ENCODE peak calls at places on chromosomes 2 and 18, in five cellular contexts. D, K, E, I and Y are unnamed samples.

GRCh38 chr2:49154891-49155290 is 576 bp upstream of the FSHR start:
- DNase-seq in D (no peak), K (no peak), E (no peak), I (no peak), Y (no peak)

GRCh38 chr2:6972067-6972710 is 55.0 kb downstream of the RNF144A start:
- DNase-seq in D (no peak), K (no peak), E (no peak), I (no peak), Y (no peak)

GRCh38 chr18:23503967-23504352 is 649 bp downstream of the RMC1 start:
- DNase-seq in D (no peak), K (no peak), E (no peak), I (no peak), Y (peak; percentile 66)

GRCh38 chr2:189142893-189143759 is 36.4 kb downstream of the COL5A2 start:
- DNase-seq in D (no peak), K (peak; percentile 31), E (peak; percentile 76), I (peak; percentile 59), Y (peak; percentile 72)

GRCh38 chr2:213679894-213680293 is 395.6 kb downstream of the SPAG16 start:
- DNase-seq in D (no peak), K (no peak), E (no peak), I (no peak), Y (no peak)

GRCh38 chr2:206193643-206194382 is 34.1 kb downstream of the EEF1B2 start:
- DNase-seq in D (no peak), K (no peak), E (no peak), I (no peak), Y (no peak)

GRCh38 chr2:216424305-216424704 is 12.0 kb downstream of the SMARCAL1 start:
- DNase-seq in D (no peak), K (no peak), E (no peak), I (no peak), Y (no peak)

GRCh38 chr2:44928660-44929471 is 12.6 kb upstream of the SIX3 start:
- DNase-seq in D (no peak), K (no peak), E (no peak), I (no peak), Y (no peak)

GRCh38 chr2:218343591-218343990 is 13.1 kb upstream of the CATIP start:
- DNase-seq in D (no peak), K (no peak), E (no peak), I (no peak), Y (no peak)

GRCh38 chr18:43007365-43007764 is 108.1 kb downstream of the RIT2 start:
- DNase-seq in D (no peak), K (no peak), E (no peak), I (no peak), Y (no peak)

GRCh38 chr2:157466764-157467163 is 22.9 kb upstream of the CYTIP start:
- DNase-seq in D (no peak), K (no peak), E (no peak), I (no peak), Y (no peak)

GRCh38 chr2:238021327-238021726 is 39.5 kb upstream of the SCLY start:
- DNase-seq in D (no peak), K (no peak), E (no peak), I (no peak), Y (no peak)

GRCh38 chr2:109005686-109006204 is 16.7 kb upstream of the EDAR start:
- DNase-seq in D (no peak), K (no peak), E (no peak), I (no peak), Y (no peak)

GRCh38 chr2:47002480-47003381 is 87.1 kb upstream of the MCFD2 start:
- DNase-seq in D (no peak), K (no peak), E (no peak), I (peak; percentile 37), Y (no peak)

GRCh38 chr2:236818281-236819045 is 248.8 kb downstream of the ACKR3 start:
- DNase-seq in D (no peak), K (no peak), E (no peak), I (no peak), Y (no peak)

GRCh38 chr18:12946549-12947354 is 1.1 kb upstream of the SEH1L start:
- DNase-seq in D (peak; percentile 43), K (peak; percentile 16), E (peak; percentile 93), I (no peak), Y (peak; percentile 89)

GRCh38 chr2:10433948-10434884 is 13.9 kb downstream of the ODC1 start:
- DNase-seq in D (no peak), K (no peak), E (no peak), I (no peak), Y (no peak)

GRCh38 chr2:120012363-120012762 is 514 bp upstream of the EPB41L5 start:
- DNase-seq in D (no peak), K (no peak), E (no peak), I (no peak), Y (no peak)

GRCh38 chr2:237558918-237559645 is 7.3 kb upstream of the PRLH start:
- DNase-seq in D (no peak), K (no peak), E (no peak), I (peak; percentile 63), Y (no peak)

GRCh38 chr2:196068271-196069209 is at the start of gene DNAH7:
- DNase-seq in D (peak; percentile 34), K (peak; percentile 88), E (peak; percentile 70), I (peak; percentile 95), Y (peak; percentile 79)
- TF ChIP-seq POLR2A in D (no peak), K (peak; percentile 68), E (no peak), I (no peak), Y (no peak)

GRCh38 chr2:15588329-15588919 is 3.2 kb upstream of the DDX1 start:
- DNase-seq in D (no peak), K (peak; percentile 56), E (peak; percentile 67), I (peak; percentile 79), Y (peak; percentile 75)

GRCh38 chr2:15593327-15593705 is 1.6 kb downstream of the DDX1 start:
- DNase-seq in D (no peak), K (no peak), E (no peak), I (no peak), Y (no peak)

GRCh38 chr2:15594291-15595256 is 2.9 kb downstream of the DDX1 start:
- DNase-seq in D (no peak), K (no peak), E (no peak), I (no peak), Y (peak; percentile 78)

GRCh38 chr2:15591373-15591691 is 336 bp upstream of the DDX1 start:
- DNase-seq in D (no peak), K (no peak), E (no peak), I (no peak), Y (no peak)

DNA sequence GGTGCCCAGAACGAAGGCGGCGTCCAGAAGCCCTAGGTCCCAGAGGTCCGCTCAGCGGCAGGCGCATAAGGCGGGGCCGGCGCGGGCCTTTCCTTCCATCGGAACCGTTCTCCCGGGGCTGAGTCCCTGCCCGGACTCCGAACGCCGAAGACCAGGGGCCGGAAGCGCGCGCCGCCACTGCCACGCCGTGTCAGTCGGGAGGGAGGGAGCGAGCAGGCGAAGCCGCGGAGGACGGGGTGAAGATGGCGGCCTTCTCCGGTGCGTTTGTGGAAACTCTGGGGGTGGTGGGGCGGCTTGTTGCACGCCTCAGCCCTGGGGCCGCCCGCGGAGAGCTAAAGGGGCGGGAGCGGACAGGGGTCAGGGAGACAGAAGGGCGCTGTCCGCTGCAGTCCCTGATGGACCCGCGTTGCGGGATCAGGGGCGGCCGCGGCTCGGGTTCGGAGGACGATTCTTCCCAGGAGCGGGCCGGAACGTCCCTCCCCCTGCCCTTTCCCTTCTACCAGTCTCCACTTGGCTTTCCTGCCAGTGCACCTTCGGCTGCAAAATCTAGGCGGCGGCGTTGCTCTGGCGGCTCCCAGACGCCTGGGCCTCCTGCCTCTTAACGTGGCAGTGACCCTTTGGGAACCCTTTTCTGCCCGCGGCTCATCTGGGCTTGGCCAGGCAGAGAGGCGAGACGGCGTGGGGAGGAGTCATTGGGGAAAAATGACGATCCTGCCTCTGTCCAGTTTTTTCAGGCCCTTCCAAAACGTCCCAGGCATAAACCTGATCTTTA is at the start of gene DDX1:
- DNase-seq in D (peak; percentile 37), K (peak; percentile 83), E (peak; percentile 80), I (peak; percentile 92), Y (peak; percentile 95)
- TF ChIP-seq POLR2A in D (no peak), K (peak; percentile 84), E (peak; percentile 95), I (peak; percentile 69), Y (peak; percentile 89)

GRCh38 chr18:3869848-3870247 is 419.9 kb downstream of the TGIF1 start:
- DNase-seq in D (no peak), K (peak; percentile 19), E (peak; percentile 36), I (no peak), Y (peak; percentile 52)

GRCh38 chr18:3867252-3867651 is 417.3 kb downstream of the TGIF1 start:
- DNase-seq in D (no peak), K (no peak), E (no peak), I (no peak), Y (no peak)

GRCh38 chr18:3870914-3871313 is 420.9 kb downstream of the TGIF1 start:
- DNase-seq in D (no peak), K (no peak), E (no peak), I (no peak), Y (no peak)

GRCh38 chr18:3864669-3865298 is 414.8 kb downstream of the TGIF1 start:
- DNase-seq in D (no peak), K (no peak), E (no peak), I (no peak), Y (no peak)

GRCh38 chr18:3867768-3868445 is 417.9 kb downstream of the TGIF1 start:
- DNase-seq in D (no peak), K (no peak), E (no peak), I (no peak), Y (no peak)
- TF ChIP-seq POLR2A in D (no peak), K (no peak), E (no peak), I (no peak), Y (no peak)

GRCh38 chr2:70140978-70141753 is 49.7 kb downstream of the C2orf42 start:
- DNase-seq in D (peak; percentile 56), K (no peak), E (peak; percentile 48), I (peak; percentile 82), Y (peak; percentile 67)
- TF ChIP-seq POLR2A in D (peak; percentile 19), K (no peak), E (no peak), I (peak; percentile 37), Y (peak; percentile 41)

GRCh38 chr2:228339525-228339924 is 158.0 kb upstream of the SPHKAP start:
- DNase-seq in D (no peak), K (no peak), E (no peak), I (no peak), Y (no peak)
- TF ChIP-seq POLR2A in D (no peak), K (no peak), E (no peak), I (no peak), Y (no peak)